ENCODE peak calls at places on chromosomes 12 and 14, in ten cellular contexts. L is left ventricle myocardium inferior; Q is tibial artery; E is BE2C; S is suprapubic skin; K is heart left ventricle; A is GM23248; W is pancreas; B is CD4-positive, alpha-beta memory T cell; H is psoas muscle. I is an unnamed sample.
A peak's percentile ranks its signal among the peaks of the same experiment; 100 is the strongest.

GRCh38 chr12:64385468-64385867 is 5.1 kb downstream of the C12orf56 start:
- DNase-seq in L (no peak), Q (no peak), E (no peak), S (no peak), K (no peak), A (peak; percentile 81), W (no peak), B (no peak), H (no peak), I (no peak)

GRCh38 chr12:54036620-54037359 is 3.9 kb downstream of the HOXC5 start:
- DNase-seq in L (no peak), Q (peak; percentile 83), E (peak; percentile 77), S (peak; percentile 78), K (no peak), A (peak; percentile 89), W (no peak), B (no peak), H (peak; percentile 72), I (no peak)

GRCh38 chr12:101619868-101620761 is 25.3 kb downstream of the MYBPC1 start:
- DNase-seq in L (no peak), Q (no peak), E (no peak), S (no peak), K (no peak), A (no peak), W (peak; percentile 32), B (no peak), H (no peak), I (no peak)

GRCh38 chr12:117576053-117576452 is 214.6 kb upstream of the NOS1 start:
- DNase-seq in L (no peak), Q (no peak), E (no peak), S (no peak), K (no peak), A (no peak), W (no peak), B (no peak), H (no peak), I (no peak)

GRCh38 chr14:98131406-98131805 is 1140.6 kb downstream of the BCL11B start:
- DNase-seq in L (no peak), Q (no peak), E (no peak), S (no peak), K (no peak), A (no peak), W (no peak), B (no peak), H (no peak), I (no peak)

GRCh38 chr14:28875937-28876910 is 109.6 kb downstream of the FOXG1 start:
- DNase-seq in L (no peak), Q (no peak), E (no peak), S (no peak), K (no peak), A (no peak), W (no peak), B (no peak), H (no peak), I (no peak)

GRCh38 chr12:29164477-29165163 is 15.5 kb downstream of the FAR2 start:
- DNase-seq in L (no peak), Q (no peak), E (no peak), S (no peak), K (no peak), A (peak; percentile 86), W (no peak), B (peak; percentile 26), H (no peak), I (peak; percentile 22)

GRCh38 chr12:27179399-27180214 is 64.5 kb upstream of the STK38L start:
- DNase-seq in L (no peak), Q (no peak), E (no peak), S (no peak), K (peak; percentile 48), A (peak; percentile 93), W (peak; percentile 11), B (no peak), H (no peak), I (peak; percentile 84)

GRCh38 chr12:116338064-116338872 is 60.8 kb upstream of the MED13L start:
- DNase-seq in L (no peak), Q (no peak), E (no peak), S (no peak), K (no peak), A (no peak), W (no peak), B (no peak), H (no peak), I (no peak)

GRCh38 chr14:103198429-103199140 is 75.3 kb downstream of the TNFAIP2 start:
- DNase-seq in L (no peak), Q (peak; percentile 62), E (no peak), S (peak; percentile 74), K (no peak), A (peak; percentile 88), W (no peak), B (no peak), H (no peak), I (no peak)

GRCh38 chr12:54262403-54262925 is 17.5 kb downstream of the CBX5 start:
- DNase-seq in L (no peak), Q (no peak), E (no peak), S (no peak), K (no peak), A (peak; percentile 78), W (no peak), B (no peak), H (no peak), I (no peak)

GRCh38 chr12:50598321-50598862 is 93.6 kb downstream of the DIP2B start:
- DNase-seq in L (no peak), Q (no peak), E (no peak), S (no peak), K (no peak), A (peak; percentile 66), W (no peak), B (no peak), H (no peak), I (no peak)

GRCh38 chr12:6526201-6526600 is 8.1 kb upstream of the GAPDH start:
- DNase-seq in L (no peak), Q (no peak), E (no peak), S (no peak), K (no peak), A (no peak), W (no peak), B (no peak), H (no peak), I (no peak)

GRCh38 chr12:6528539-6529235 is 5.6 kb upstream of the GAPDH start:
- DNase-seq in L (no peak), Q (no peak), E (no peak), S (no peak), K (no peak), A (no peak), W (no peak), B (no peak), H (no peak), I (no peak)

GRCh38 chr12:6526766-6527525 is 7.4 kb upstream of the GAPDH start:
- DNase-seq in L (no peak), Q (no peak), E (no peak), S (no peak), K (no peak), A (no peak), W (no peak), B (no peak), H (no peak), I (no peak)

GRCh38 chr12:6529291-6529737 is 5.0 kb upstream of the GAPDH start:
- DNase-seq in L (no peak), Q (no peak), E (no peak), S (no peak), K (no peak), A (no peak), W (no peak), B (no peak), H (no peak), I (no peak)

GRCh38 chr12:6527711-6528110 is 6.6 kb upstream of the GAPDH start:
- DNase-seq in L (no peak), Q (no peak), E (no peak), S (no peak), K (no peak), A (no peak), W (no peak), B (no peak), H (no peak), I (no peak)
- H3K36me3 ChIP-seq in L (peaks cover 89% of the 10 kb centered on the region), Q (peaks cover 88% of the 10 kb centered on the region), E (peaks cover 97% of the 10 kb centered on the region), S (peaks cover 90% of the 10 kb centered on the region), K (peaks cover 33% of the 10 kb centered on the region), A (peaks cover 17% of the 10 kb centered on the region), W (peaks cover 5% of the 10 kb centered on the region), B (peaks cover 76% of the 10 kb centered on the region), H (peaks cover 12% of the 10 kb centered on the region), I (peaks cover 60% of the 10 kb centered on the region)

GRCh38 chr14:73717247-73717646 is 3.1 kb upstream of the PNMA1 start:
- DNase-seq in L (no peak), Q (no peak), E (peak; percentile 79), S (no peak), K (no peak), A (no peak), W (no peak), B (no peak), H (no peak), I (no peak)
- H3K36me3 ChIP-seq in L (peaks cover 68% of the 10 kb centered on the region), Q (peaks cover 58% of the 10 kb centered on the region), E (peaks cover 40% of the 10 kb centered on the region), S (peaks cover 63% of the 10 kb centered on the region), K (peaks cover 10% of the 10 kb centered on the region), A (peaks cover 24% of the 10 kb centered on the region), W (no peaks in the 10 kb centered on the region), B (peaks cover 43% of the 10 kb centered on the region), H (peaks cover 12% of the 10 kb centered on the region), I (peaks cover 27% of the 10 kb centered on the region)

DNA sequence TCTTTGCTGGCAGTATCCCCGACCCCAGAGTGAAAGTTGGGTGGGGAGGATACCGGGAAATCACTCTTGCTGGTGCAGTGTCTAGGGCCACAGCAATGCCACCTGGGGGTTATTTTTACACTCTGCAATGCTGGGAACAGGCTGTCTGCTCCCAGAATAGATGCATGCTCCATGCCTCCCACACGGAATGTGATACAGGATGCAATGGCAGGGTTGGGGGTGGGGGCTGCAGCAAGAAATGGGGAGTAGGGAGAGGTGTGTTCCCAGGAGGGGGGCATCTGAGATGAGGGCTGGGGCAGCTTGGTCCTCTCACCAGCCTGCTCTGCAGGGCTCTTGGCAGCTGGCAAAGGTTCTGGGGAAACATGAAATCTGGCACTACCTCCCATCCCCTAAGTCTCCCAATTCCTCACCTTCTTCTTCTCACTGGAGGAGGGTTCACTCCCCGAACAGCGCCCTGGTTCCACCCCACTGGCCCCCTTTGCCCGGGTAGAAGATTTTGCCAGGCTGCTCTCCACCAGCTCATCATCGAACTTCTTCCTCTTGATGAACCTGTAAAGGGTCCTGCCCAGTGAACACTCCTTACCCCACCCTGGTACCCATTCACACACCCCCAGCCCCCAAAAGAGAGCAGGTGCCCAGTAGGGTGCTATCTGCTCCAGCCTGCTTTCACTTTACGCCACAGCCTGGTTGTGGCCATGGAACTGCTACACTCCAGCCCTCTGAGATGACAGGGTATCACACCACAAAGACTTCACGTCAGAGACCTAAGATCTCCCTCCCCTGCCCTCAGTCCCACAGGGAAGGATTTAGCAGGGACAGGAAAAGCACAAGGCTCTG is 2.6 kb downstream of the MCRS1 start:
- DNase-seq in L (peak; percentile 49), Q (peak; percentile 24), E (no peak), S (no peak), K (peak; percentile 49), A (no peak), W (no peak), B (no peak), H (no peak), I (no peak)
- H3K36me3 ChIP-seq in L (peaks cover 55% of the 10 kb centered on the region), Q (peaks cover 61% of the 10 kb centered on the region), E (peaks cover 53% of the 10 kb centered on the region), S (peaks cover 53% of the 10 kb centered on the region), K (peaks cover 19% of the 10 kb centered on the region), A (peaks cover 2% of the 10 kb centered on the region), W (no peaks in the 10 kb centered on the region), B (peaks cover 42% of the 10 kb centered on the region), H (peaks cover 8% of the 10 kb centered on the region), I (peaks cover 30% of the 10 kb centered on the region)

DNA sequence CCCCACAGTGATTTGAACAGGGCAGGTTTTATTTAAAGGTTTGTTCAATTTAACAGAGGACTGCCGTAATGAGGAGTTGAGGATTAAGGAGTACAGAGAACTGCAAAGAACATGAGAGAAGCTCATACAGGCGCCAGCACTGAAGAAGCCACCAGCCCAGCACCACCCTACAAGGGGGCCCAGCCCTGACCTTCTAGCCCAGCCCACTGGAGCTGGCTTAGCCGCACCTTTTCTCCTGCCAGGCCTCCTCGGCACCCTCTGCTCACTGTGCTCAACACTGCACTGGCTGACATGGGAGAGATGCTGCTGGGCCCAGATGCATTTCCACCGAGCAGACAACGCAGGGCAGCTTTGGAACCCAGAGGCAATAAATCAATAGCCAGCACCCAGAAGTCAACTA is 36.5 kb upstream of the SFSWAP start:
- DNase-seq in L (no peak), Q (peak; percentile 35), E (no peak), S (peak; percentile 53), K (no peak), A (no peak), W (no peak), B (no peak), H (no peak), I (no peak)
- H3K36me3 ChIP-seq in L (no peaks in the 10 kb centered on the region), Q (no peaks in the 10 kb centered on the region), E (no peaks in the 10 kb centered on the region), S (no peaks in the 10 kb centered on the region), K (no peaks in the 10 kb centered on the region), A (no peaks in the 10 kb centered on the region), W (no peaks in the 10 kb centered on the region), B (no peaks in the 10 kb centered on the region), H (no peaks in the 10 kb centered on the region), I (no peaks in the 10 kb centered on the region)